ENCODE peak calls at places on chromosome X, in eight cellular contexts. S is anterior cingulate cortex; Q is stimulated activated CD8-positive, alpha-beta memory T cell treated with anti-CD3 and anti-CD28 coated beads, Interleukin-15, amount 100 ng/mL, for 4 hours; P is CD8-positive, alpha-beta T cell; W is NCI-H2029 treated with DMSO at 0.1 percent for 48 hours; I is Caki2; F is ACHN; U is AG09309. J is an unnamed sample.

GRCh38 chrX:46935295-46935694 is 23.1 kb downstream of the JADE3 start:
- DNase-seq in U (no peak), W (no peak), S (no peak), Q (no peak), F (no peak), P (no peak), I (no peak), J (no peak)

GRCh38 chrX:33252306-33252825 is 41.0 kb upstream of the DMD start:
- DNase-seq in I (no peak), Q (no peak), P (no peak), S (no peak), W (no peak), U (no peak), F (no peak), J (no peak)

GRCh38 chrX:96004386-96004785 is 680.3 kb upstream of the DIAPH2 start:
- DNase-seq in P (no peak), I (peak; percentile 3), Q (no peak), S (no peak), F (no peak), W (no peak), U (no peak), J (no peak)

GRCh38 chrX:153970398-153971123 is 1.1 kb downstream of the HCFC1 start:
- DNase-seq in U (peak; percentile 34), Q (no peak), I (peak; percentile 66), P (peak; percentile 23), S (peak; percentile 60), W (no peak), F (peak; percentile 31), J (no peak)

GRCh38 chrX:48482526-48482925 is 6.5 kb downstream of the FTSJ1 start:
- DNase-seq in W (no peak), U (no peak), F (no peak), Q (no peak), S (no peak), P (no peak), I (no peak), J (no peak)

GRCh38 chrX:135086197-135086854 is 34.0 kb downstream of the ETDB start:
- DNase-seq in I (peak; percentile 64), U (peak; percentile 20), W (peak; percentile 7), F (peak; percentile 55), S (no peak), P (no peak), Q (no peak), J (no peak)

GRCh38 chrX:136619889-136620505 is 28.0 kb upstream of the CD40LG start:
- DNase-seq in Q (no peak), U (no peak), S (no peak), I (no peak), F (no peak), W (no peak), P (no peak), J (no peak)

GRCh38 chrX:17414839-17415238 is 39.8 kb downstream of the NHS start:
- DNase-seq in Q (no peak), S (no peak), P (no peak), F (no peak), U (no peak), I (peak; percentile 12), W (no peak), J (no peak)

GRCh38 chrX:13164611-13165010 is 120.2 kb upstream of the FAM9C start:
- DNase-seq in F (peak; percentile 17), U (no peak), P (no peak), W (no peak), S (no peak), I (no peak), Q (no peak), J (no peak)

GRCh38 chrX:39805022-39805421 is 292.7 kb downstream of the BCOR start:
- DNase-seq in F (no peak), U (no peak), S (no peak), P (no peak), Q (no peak), I (no peak), W (no peak), J (no peak)

GRCh38 chrX:3771756-3772155 is 58.3 kb upstream of the PRKX start:
- DNase-seq in I (no peak), P (no peak), Q (no peak), S (no peak), F (no peak), W (no peak), U (no peak), J (no peak)

GRCh38 chrX:71181558-71181909 is 36.9 kb downstream of the NLGN3 start:
- DNase-seq in S (no peak), W (no peak), Q (peak; percentile 1), U (no peak), P (peak; percentile 9), F (no peak), I (no peak), J (no peak)

GRCh38 chrX:4935846-4936245 is 1222.4 kb upstream of the PRKX start:
- DNase-seq in I (no peak), Q (no peak), P (no peak), W (no peak), U (no peak), S (peak; percentile 0), F (no peak), J (no peak)

GRCh38 chrX:95764972-95765451 is 919.6 kb upstream of the DIAPH2 start:
- DNase-seq in Q (no peak), U (no peak), F (peak; percentile 28), S (no peak), P (no peak), W (peak; percentile 7), I (peak; percentile 60), J (no peak)

GRCh38 chrX:71096702-71097032 is 1.0 kb downstream of the FOXO4 start:
- DNase-seq in P (no peak), I (no peak), U (no peak), W (no peak), Q (no peak), F (no peak), S (no peak), J (no peak)

GRCh38 chrX:40996886-40997530 is 88.2 kb upstream of the USP9X start:
- DNase-seq in W (no peak), U (peak; percentile 42), S (no peak), P (no peak), Q (no peak), I (peak; percentile 57), F (peak; percentile 37), J (no peak)

GRCh38 chrX:68114573-68115199 is 318.6 kb downstream of the OPHN1 start:
- DNase-seq in S (no peak), I (peak; percentile 45), U (no peak), W (no peak), Q (no peak), F (peak; percentile 3), P (no peak), J (no peak)

GRCh38 chrX:127038065-127038464 is 218.5 kb downstream of the PRR32 start:
- DNase-seq in S (no peak), U (no peak), P (no peak), F (peak; percentile 8), W (no peak), I (no peak), Q (no peak), J (no peak)

GRCh38 chrX:72128881-72129280 is 2.8 kb downstream of the RTL5 start:
- DNase-seq in W (no peak), S (no peak), I (no peak), F (peak; percentile 2), Q (no peak), P (no peak), U (no peak), J (no peak)

GRCh38 chrX:40727599-40728252 is 7.6 kb downstream of the MED14 start:
- DNase-seq in W (no peak), P (no peak), U (no peak), S (no peak), Q (no peak), I (no peak), F (no peak), J (no peak)

GRCh38 chrX:41823402-41823801 is 99.4 kb downstream of the GPR82 start:
- DNase-seq in Q (no peak), F (no peak), P (no peak), I (no peak), W (no peak), S (no peak), U (no peak), J (no peak)

GRCh38 chrX:10630320-10630719 is 9.9 kb upstream of the MID1 start:
- DNase-seq in P (no peak), I (no peak), F (no peak), W (no peak), Q (no peak), U (no peak), S (no peak), J (no peak)

GRCh38 chrX:71168134-71168533 is 23.5 kb downstream of the NLGN3 start:
- DNase-seq in I (no peak), P (no peak), U (no peak), S (no peak), F (no peak), W (no peak), Q (no peak), J (no peak)

GRCh38 chrX:5595570-5595969 is 633.1 kb downstream of the NLGN4X start:
- DNase-seq in F (no peak), U (no peak), W (no peak), I (no peak), Q (no peak), P (no peak), S (no peak), J (no peak)

GRCh38 chrX:36414056-36414455 is 494.5 kb downstream of the CFAP47 start:
- DNase-seq in F (peak; percentile 2), U (no peak), W (no peak), P (no peak), S (no peak), Q (no peak), I (no peak), J (no peak)

GRCh38 chrX:45527834-45528233 is 327.2 kb upstream of the DIPK2B start:
- DNase-seq in U (no peak), I (no peak), S (no peak), P (no peak), F (no peak), W (no peak), Q (no peak), J (no peak)

GRCh38 chrX:13285229-13285628 is 34.6 kb downstream of the ATXN3L start:
- DNase-seq in I (no peak), U (no peak), P (no peak), S (no peak), W (no peak), Q (no peak), F (no peak), J (no peak)

GRCh38 chrX:21382715-21383114 is 8.5 kb downstream of the CNKSR2 start:
- DNase-seq in U (no peak), I (no peak), Q (no peak), S (no peak), F (no peak), W (no peak), P (no peak), J (no peak)

GRCh38 chrX:101206471-101206870 is 13.1 kb upstream of the DRP2 start:
- DNase-seq in Q (no peak), S (no peak), W (no peak), F (peak; percentile 23), I (no peak), P (no peak), U (no peak), J (no peak)

GRCh38 chrX:13085533-13085932 is 41.1 kb upstream of the FAM9C start:
- DNase-seq in S (no peak), Q (no peak), W (no peak), F (no peak), I (no peak), U (no peak), P (peak; percentile 47), J (no peak)

GRCh38 chrX:70479970-70480659 is 35.5 kb downstream of the DLG3 start:
- DNase-seq in U (no peak), I (no peak), S (no peak), F (no peak), W (peak; percentile 22), P (no peak), Q (no peak), J (no peak)

GRCh38 chrX:130435937-130436336 is 34.1 kb downstream of the RBMX2 start:
- DNase-seq in W (no peak), U (no peak), Q (no peak), I (no peak), F (no peak), S (no peak), P (no peak), J (no peak)

GRCh38 chrX:9257718-9258117 is 207.1 kb upstream of the TBL1X start:
- DNase-seq in Q (no peak), P (no peak), W (no peak), U (no peak), S (no peak), I (no peak), F (no peak), J (no peak)

GRCh38 chrX:149495573-149496071 is 9.5 kb downstream of the IDS start:
- DNase-seq in P (no peak), F (peak; percentile 61), Q (no peak), S (no peak), I (peak; percentile 86), W (no peak), U (peak; percentile 39), J (peak; percentile 55)

J was measured in ascending aorta.